ENCODE peak calls at places on chromosomes 4 and X, in six cellular contexts. F, V, G, A, O and S are unnamed samples.

GRCh38 chr4:170391066-170391754 is 301.5 kb upstream of the AADAT start:
- DNase-seq in O (no peak), G (no peak), V (no peak), F (no peak), A (no peak), S (no peak)

GRCh38 chr4:20592666-20593065 is 107.6 kb upstream of the PACRGL start:
- DNase-seq in A (no peak), G (no peak), F (no peak), O (no peak), V (no peak), S (no peak)

GRCh38 chrX:153225438-153226098 is 46.5 kb downstream of the MAGEA1 start:
- DNase-seq in V (no peak), A (peak; percentile 38), G (no peak), O (no peak), F (no peak), S (no peak)

GRCh38 chr4:2837110-2837903 is 6.3 kb upstream of the ADD1 start:
- DNase-seq in O (no peak), G (no peak), F (no peak), A (no peak), V (no peak), S (no peak)

GRCh38 chr4:13700196-13701140 is 72.9 kb upstream of the BOD1L1 start:
- DNase-seq in A (no peak), V (no peak), O (no peak), G (no peak), F (no peak), S (no peak)

GRCh38 chrX:39974228-39974627 is 123.5 kb downstream of the BCOR start:
- DNase-seq in G (no peak), F (no peak), V (no peak), O (no peak), A (no peak), S (no peak)

GRCh38 chr4:7266525-7267292 is 74.4 kb downstream of the SORCS2 start:
- DNase-seq in F (no peak), V (no peak), O (no peak), G (no peak), A (no peak), S (no peak)

GRCh38 chrX:11724122-11725017 is 33.7 kb upstream of the MSL3 start:
- DNase-seq in V (no peak), G (no peak), F (peak; percentile 17), A (no peak), O (no peak), S (peak; percentile 17)

GRCh38 chr4:26648260-26648659 is 64.4 kb downstream of the TBC1D19 start:
- DNase-seq in A (no peak), V (no peak), O (no peak), F (peak; percentile 13), G (no peak), S (no peak)

GRCh38 chr4:73409012-73409862 is 5.2 kb downstream of the ALB start:
- DNase-seq in G (no peak), A (no peak), O (no peak), V (no peak), F (no peak), S (no peak)

GRCh38 chr4:1192493-1193205 is 20.3 kb upstream of the SPON2 start:
- DNase-seq in A (no peak), V (no peak), O (no peak), G (peak; percentile 15), F (no peak), S (no peak)

GRCh38 chr4:48699470-48699869 is 80.6 kb downstream of the FRYL start:
- DNase-seq in G (no peak), A (no peak), V (no peak), O (no peak), F (no peak), S (no peak)

GRCh38 chr4:169045862-169046584 is 36.0 kb upstream of the CBR4 start:
- DNase-seq in A (no peak), F (no peak), O (no peak), G (no peak), V (no peak), S (no peak)

GRCh38 chrX:131564553-131565229 is 20.8 kb downstream of the OR13H1 start:
- DNase-seq in A (no peak), O (no peak), F (no peak), V (no peak), G (no peak), S (no peak)

GRCh38 chr4:187586892-187587291 is 408.7 kb upstream of the ZFP42 start:
- DNase-seq in G (no peak), F (no peak), V (no peak), O (no peak), A (no peak), S (no peak)

GRCh38 chr4:153573881-153574807 is 108.0 kb downstream of the TMEM131L start:
- DNase-seq in G (peak; percentile 31), A (peak; percentile 40), O (peak; percentile 58), F (peak; percentile 58), V (no peak), S (peak; percentile 80)

GRCh38 chr4:16837475-16837874 is 61.0 kb downstream of the LDB2 start:
- DNase-seq in O (no peak), V (no peak), A (no peak), F (no peak), G (no peak), S (no peak)

GRCh38 chrX:11148401-11148800 is 37.3 kb downstream of the HCCS start:
- DNase-seq in A (no peak), V (no peak), O (no peak), G (no peak), F (no peak), S (no peak)

GRCh38 chr4:137677851-137678250 is 145.6 kb upstream of the PCDH18 start:
- DNase-seq in F (no peak), V (no peak), O (no peak), A (no peak), G (no peak), S (no peak)

GRCh38 chrX:153820601-153821000 is 9.7 kb downstream of the PDZD4 start:
- DNase-seq in A (no peak), O (no peak), F (no peak), V (no peak), G (no peak), S (no peak)

GRCh38 chr4:13218316-13218958 is 265.7 kb downstream of the RAB28 start:
- DNase-seq in V (no peak), F (no peak), A (no peak), G (no peak), O (no peak), S (no peak)

GRCh38 chrX:2610246-2611170 is 80.6 kb upstream of the CD99 start:
- DNase-seq in F (no peak), G (no peak), V (no peak), O (no peak), A (no peak), S (no peak)

GRCh38 chr4:185955817-185956542 is 113.0 kb upstream of the TLR3 start:
- DNase-seq in A (no peak), G (no peak), F (no peak), V (no peak), O (no peak), S (no peak)

GRCh38 chrX:10326578-10326977 is 169.8 kb downstream of the CLCN4 start:
- DNase-seq in O (no peak), V (no peak), F (peak; percentile 50), A (no peak), G (no peak), S (no peak)

GRCh38 chrX:54178100-54178940 is 4.7 kb downstream of the FAM120C start:
- DNase-seq in A (no peak), V (no peak), F (no peak), O (no peak), G (no peak), S (no peak)

GRCh38 chr4:78923459-78924312 is 15.6 kb downstream of the PAQR3 start:
- DNase-seq in A (no peak), F (no peak), V (no peak), O (no peak), G (no peak), S (no peak)

GRCh38 chr4:26099967-26100366 is 185.9 kb downstream of the SMIM20 start:
- DNase-seq in G (no peak), F (no peak), A (no peak), V (no peak), O (no peak), S (no peak)

DNA sequence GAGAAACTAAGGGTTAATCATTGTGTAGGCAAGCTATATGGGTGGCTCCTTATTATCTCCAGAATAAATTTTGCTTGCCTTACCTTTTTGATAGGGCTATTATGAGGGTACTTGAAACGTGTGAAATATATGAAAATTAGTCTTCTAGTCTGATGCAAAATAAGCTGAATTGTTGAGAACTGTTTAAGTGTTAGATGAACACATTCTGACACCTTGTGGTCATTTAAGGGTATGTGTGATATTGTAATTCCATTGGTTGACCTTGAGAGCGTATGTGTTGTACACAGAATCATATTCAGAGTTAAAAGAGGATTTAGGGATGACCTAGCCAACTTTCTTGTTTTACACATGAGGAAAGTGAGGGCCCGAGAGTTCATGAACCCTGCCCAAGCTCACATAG is 44.6 kb upstream of the LINC00632 start:
- DNase-seq in F (peak; percentile 1), A (no peak), G (no peak), O (no peak), V (no peak), S (no peak)
- TF ChIP-seq CTCF in F (no peak), A (peak; percentile 4), G (peak; percentile 31), O (peak; percentile 43), V (peak; percentile 74), S (peak; percentile 13)

DNA sequence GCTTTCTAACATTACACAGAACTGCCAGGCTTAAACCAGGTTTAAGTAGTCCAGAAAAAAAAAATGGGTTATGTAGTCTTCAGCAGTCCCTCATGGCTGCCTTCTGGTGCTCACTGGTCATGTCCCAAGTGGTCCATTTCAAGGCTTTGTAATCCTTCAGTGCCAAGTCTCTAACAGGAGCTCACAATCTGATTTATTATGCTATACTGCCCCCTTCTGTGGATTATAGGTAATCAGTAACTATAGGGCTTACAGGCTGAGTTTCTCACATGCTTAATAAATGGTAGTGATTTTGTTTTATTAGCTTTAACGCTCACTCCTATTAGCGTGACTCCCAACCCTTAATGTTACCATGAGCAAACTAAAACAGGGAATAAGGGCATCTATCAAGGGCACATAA is 92.5 kb upstream of the EDA2R start:
- DNase-seq in O (no peak), F (peak; percentile 1), V (no peak), A (no peak), G (no peak), S (no peak)
- TF ChIP-seq CTCF in O (peak; percentile 39), F (peak; percentile 12), V (peak; percentile 56), A (no peak), G (no peak), S (peak; percentile 29)

GRCh38 chr4:38860788-38861424 is 4.3 kb upstream of the TLR6 start:
- DNase-seq in A (peak; percentile 48), F (peak; percentile 54), O (peak; percentile 19), G (no peak), V (peak; percentile 14), S (peak; percentile 80)
- TF ChIP-seq CTCF in A (peak; percentile 24), F (peak; percentile 82), O (peak; percentile 72), G (peak; percentile 52), V (peak; percentile 75), S (peak; percentile 91)

GRCh38 chr4:110508827-110509446 is 33.0 kb downstream of the ENPEP start:
- DNase-seq in F (peak; percentile 15), V (no peak), G (no peak), O (no peak), A (no peak), S (no peak)
- TF ChIP-seq CTCF in F (peak; percentile 36), V (peak; percentile 68), G (no peak), O (peak; percentile 54), A (no peak), S (peak; percentile 23)